ENCODE peak calls at places on chromosomes 1 and 21, in nine cellular contexts. R is ovary; N is lung; V is stomach; B is CD8-positive, alpha-beta T cell; S is cardiac muscle cell; W is psoas muscle; J is MM.1S; C is A673. Y is an unnamed sample. For H3K27me3, the result is how much of the 10 kb centered on the place peaks cover.

GRCh38 chr1:41355356-41355755 is 5.9 kb upstream of the FOXO6 start:
- DNase-seq in W (no peak), N (no peak), C (no peak), V (no peak), R (no peak), S (no peak), J (no peak), B (no peak), Y (no peak)

GRCh38 chr1:201085902-201086735 is 26.1 kb downstream of the CACNA1S start:
- DNase-seq in S (peak), N (peak), R (peak), B (peak), J (peak), V (peak), C (peak), W (peak), Y (peak)

GRCh38 chr1:181918893-181919728 is 142.4 kb downstream of the ZNF648 start:
- DNase-seq in B (no peak), J (no peak), S (no peak), R (no peak), C (peak), N (no peak), W (no peak), V (no peak), Y (no peak)

GRCh38 chr1:23664837-23665795 is 26.5 kb upstream of the RPL11 start:
- DNase-seq in C (peak), S (peak), J (peak), R (no peak), W (no peak), B (no peak), V (no peak), N (no peak), Y (no peak)

GRCh38 chr21:15742694-15743093 is 12.9 kb downstream of the USP25 start:
- DNase-seq in B (no peak), W (no peak), V (no peak), R (no peak), C (no peak), J (no peak), N (no peak), S (no peak), Y (no peak)

GRCh38 chr1:155471026-155471425 is 91.6 kb downstream of the ASH1L start:
- DNase-seq in B (no peak), J (no peak), V (no peak), R (no peak), C (no peak), N (no peak), W (no peak), S (no peak), Y (no peak)

GRCh38 chr1:67662884-67663283 is 22.1 kb upstream of the GADD45A start:
- DNase-seq in C (no peak), N (no peak), R (no peak), V (no peak), B (no peak), J (no peak), S (no peak), W (no peak), Y (no peak)

GRCh38 chr1:21847223-21848205 is 35.4 kb downstream of the LDLRAD2 start:
- DNase-seq in N (no peak), S (no peak), J (no peak), B (no peak), C (no peak), R (no peak), W (no peak), V (no peak), Y (no peak)

GRCh38 chr1:23343246-23344110 is 606 bp downstream of the HNRNPR start:
- DNase-seq in R (no peak), W (no peak), J (peak), V (peak), B (peak), S (peak), C (peak), N (no peak), Y (no peak)

GRCh38 chr1:220219865-220220698 is 52.2 kb downstream of the RAB3GAP2 start:
- DNase-seq in B (no peak), N (no peak), R (no peak), S (no peak), J (no peak), V (no peak), W (no peak), C (no peak), Y (no peak)

GRCh38 chr1:100785399-100786082 is 66.0 kb downstream of the VCAM1 start:
- DNase-seq in W (no peak), R (no peak), V (no peak), N (no peak), S (peak), B (no peak), C (peak), J (no peak), Y (no peak)

GRCh38 chr1:219724440-219724839 is 111.5 kb upstream of the ZC3H11B start:
- DNase-seq in V (no peak), C (no peak), R (no peak), W (no peak), J (no peak), N (no peak), S (no peak), B (no peak), Y (no peak)

GRCh38 chr1:60345621-60346020 is 272.1 kb upstream of the C1orf87 start:
- DNase-seq in S (peak), B (no peak), N (no peak), J (no peak), R (no peak), C (no peak), W (no peak), V (no peak), Y (no peak)

GRCh38 chr1:167043752-167044488 is 46.3 kb downstream of the GPA33 start:
- DNase-seq in N (peak), J (peak), V (peak), S (peak), B (peak), W (peak), C (peak), R (peak), Y (peak)

GRCh38 chr21:42652527-42653491 is 612 bp upstream of the PDE9A start:
- DNase-seq in B (no peak), S (peak), C (peak), J (no peak), W (peak), N (peak), V (peak), R (peak), Y (peak)

GRCh38 chr1:52056937-52057231 is 789 bp downstream of the BTF3L4 start:
- DNase-seq in C (no peak), R (no peak), W (no peak), N (no peak), S (peak), V (no peak), B (no peak), J (no peak), Y (no peak)

GRCh38 chr1:88530246-88530645 is 153.8 kb upstream of the PKN2 start:
- DNase-seq in C (no peak), N (no peak), S (no peak), B (no peak), J (no peak), W (no peak), R (no peak), V (no peak), Y (no peak)

GRCh38 chr1:20355101-20355827 is 64.6 kb downstream of the VWA5B1 start:
- DNase-seq in V (no peak), R (no peak), N (no peak), C (no peak), J (no peak), S (no peak), B (no peak), W (no peak), Y (no peak)

GRCh38 chr1:219771039-219771438 is 157.3 kb downstream of the SLC30A10 start:
- DNase-seq in C (peak), R (no peak), S (peak), V (no peak), B (no peak), N (no peak), W (peak), J (no peak), Y (no peak)

GRCh38 chr1:102655034-102655433 is 453.3 kb downstream of the COL11A1 start:
- DNase-seq in B (no peak), C (no peak), V (no peak), W (no peak), R (no peak), N (no peak), J (no peak), S (no peak), Y (no peak)

GRCh38 chr1:19222979-19223824 is 13.1 kb upstream of the UBR4 start:
- DNase-seq in V (no peak), C (no peak), W (no peak), B (no peak), J (no peak), R (no peak), N (no peak), S (no peak), Y (no peak)

GRCh38 chr1:117633936-117634335 is 28.1 kb downstream of the TENT5C start:
- DNase-seq in R (no peak), B (no peak), W (no peak), V (no peak), N (no peak), J (peak), C (no peak), S (no peak), Y (no peak)

GRCh38 chr1:221776495-221777413 is 34.9 kb upstream of the DUSP10 start:
- DNase-seq in C (no peak), V (no peak), J (peak), W (no peak), S (no peak), B (no peak), R (no peak), N (no peak), Y (no peak)

GRCh38 chr1:159913451-159914192 is 11.7 kb downstream of the TAGLN2 start:
- DNase-seq in R (no peak), S (peak), N (peak), C (peak), J (no peak), V (peak), W (no peak), B (no peak), Y (no peak)

GRCh38 chr1:155961937-155962336 is 16.4 kb downstream of the ARHGEF2 start:
- DNase-seq in V (peak), J (no peak), W (peak), S (peak), B (no peak), N (peak), R (peak), C (peak), Y (peak)

GRCh38 chr1:16617101-16617727 is 3.9 kb upstream of the NBPF1 start:
- DNase-seq in C (no peak), J (no peak), V (peak), B (no peak), R (no peak), W (no peak), S (no peak), N (peak), Y (peak)

GRCh38 chr1:232352956-232353355 is 277.0 kb downstream of the SIPA1L2 start:
- DNase-seq in S (no peak), J (no peak), N (no peak), R (no peak), C (no peak), B (no peak), V (no peak), W (no peak), Y (no peak)

GRCh38 chr1:99465176-99465900 is 180.6 kb upstream of the PALMD start:
- DNase-seq in V (no peak), S (peak), W (no peak), B (no peak), N (no peak), J (no peak), C (no peak), R (no peak), Y (no peak)

GRCh38 chr1:112927462-112927971 is 28.5 kb downstream of the SLC16A1 start:
- DNase-seq in S (no peak), C (peak), R (no peak), N (no peak), W (no peak), J (no peak), B (no peak), V (no peak), Y (no peak)

GRCh38 chr21:27534211-27534610 is 567.3 kb upstream of the ADAMTS5 start:
- DNase-seq in S (no peak), N (no peak), V (no peak), B (no peak), R (no peak), W (no peak), C (no peak), J (no peak), Y (no peak)

GRCh38 chr1:70874826-70875225 is 172.8 kb downstream of the PTGER3 start:
- DNase-seq in R (no peak), V (no peak), S (no peak), W (no peak), N (no peak), C (no peak), J (no peak), B (no peak), Y (no peak)

GRCh38 chr1:189775343-189775742 is 702.3 kb downstream of the BRINP3 start:
- DNase-seq in R (no peak), N (no peak), C (peak), W (no peak), V (no peak), B (no peak), S (peak), J (no peak), Y (no peak)

GRCh38 chr1:18007391-18008106 is 100.0 kb upstream of the IGSF21 start:
- DNase-seq in N (no peak), S (no peak), V (no peak), J (no peak), W (no peak), B (no peak), C (no peak), R (no peak), Y (no peak)
- H3K27me3 ChIP-seq in N (under half), S (under half), V (under half), J (half or more), W (under half), B (under half), C (under half), R (under half), Y (under half)

GRCh38 chr1:26278303-26278702 is 1.6 kb upstream of the SH3BGRL3 start:
- DNase-seq in B (no peak), R (peak), S (peak), N (peak), C (no peak), V (peak), J (no peak), W (peak), Y (peak)
- H3K27ac ChIP-seq in B (peak), R (no peak), S (no peak), N (peak), C (peak), V (peak), J (no peak), W (peak), Y (peak)

GRCh38 chr1:31437433-31438037 is 24.5 kb downstream of the SERINC2 start:
- DNase-seq in N (no peak), B (no peak), V (no peak), R (no peak), W (no peak), J (no peak), S (no peak), C (no peak), Y (no peak)
- H3K27me3 ChIP-seq in N (under half), B (under half), V (under half), R (under half), W (under half), J (under half), S (under half), C (under half), Y (under half)

DNA sequence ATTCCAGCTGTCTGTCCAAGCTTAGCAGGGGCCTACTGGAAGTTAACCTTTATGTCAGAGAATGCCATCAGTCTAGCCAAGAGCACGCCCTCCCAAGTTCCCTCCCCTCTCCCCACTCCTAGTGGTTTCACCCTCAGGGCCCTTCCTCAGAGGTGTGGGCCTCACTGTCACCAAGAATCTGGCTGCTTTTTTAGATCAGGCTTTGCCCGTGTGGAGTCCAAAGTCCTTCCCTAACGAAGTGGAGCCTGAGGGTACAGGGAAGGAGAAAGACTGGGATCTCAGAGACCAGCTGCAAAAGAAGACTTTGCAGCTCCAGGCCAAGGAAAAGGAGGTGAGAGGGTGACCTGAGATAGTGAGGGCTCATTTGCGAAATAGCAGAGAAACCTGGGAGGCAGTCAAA is 4.1 kb downstream of the C1orf74 start:
- DNase-seq in S (no peak), W (no peak), B (no peak), R (no peak), N (no peak), C (no peak), V (no peak), J (no peak), Y (no peak)
- H3K27ac ChIP-seq in S (no peak), W (no peak), B (no peak), R (no peak), N (no peak), C (no peak), V (no peak), J (no peak), Y (no peak)

DNA sequence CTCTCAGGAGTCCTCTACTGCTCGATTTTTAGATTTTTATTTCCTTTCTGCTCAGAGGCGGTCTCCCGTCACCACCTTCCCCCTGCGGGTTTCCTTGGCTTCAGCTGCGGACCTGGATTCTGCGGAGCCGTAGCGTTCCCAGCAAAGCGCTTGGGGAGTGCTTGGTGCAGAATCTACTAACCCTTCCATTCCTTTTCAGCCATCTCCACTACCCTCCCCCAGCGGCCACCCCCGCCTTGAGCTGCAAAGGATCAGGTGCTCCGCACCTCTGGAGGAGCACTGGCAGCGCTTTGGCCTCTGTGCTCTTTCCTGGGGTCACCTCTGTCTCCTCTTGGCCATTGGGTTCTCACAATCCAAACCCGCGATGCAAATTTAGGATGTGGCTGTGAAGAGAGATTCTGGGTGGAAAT is 3.8 kb downstream of the OLIG2 start:
- DNase-seq in V (no peak), C (no peak), J (no peak), S (no peak), W (no peak), N (no peak), B (no peak), R (no peak), Y (no peak)
- H3K27me3 ChIP-seq in V (under half), C (half or more), J (under half), S (half or more), W (half or more), N (under half), B (under half), R (under half), Y (under half)

GRCh38 chr1:203009185-203009584 is 2.0 kb downstream of the TMEM183A start:
- DNase-seq in W (no peak), R (no peak), C (no peak), B (no peak), S (no peak), J (no peak), V (no peak), N (no peak), Y (no peak)
- H3K27ac ChIP-seq in W (no peak), R (no peak), C (no peak), B (no peak), S (no peak), J (no peak), V (no peak), N (no peak), Y (no peak)

DNA sequence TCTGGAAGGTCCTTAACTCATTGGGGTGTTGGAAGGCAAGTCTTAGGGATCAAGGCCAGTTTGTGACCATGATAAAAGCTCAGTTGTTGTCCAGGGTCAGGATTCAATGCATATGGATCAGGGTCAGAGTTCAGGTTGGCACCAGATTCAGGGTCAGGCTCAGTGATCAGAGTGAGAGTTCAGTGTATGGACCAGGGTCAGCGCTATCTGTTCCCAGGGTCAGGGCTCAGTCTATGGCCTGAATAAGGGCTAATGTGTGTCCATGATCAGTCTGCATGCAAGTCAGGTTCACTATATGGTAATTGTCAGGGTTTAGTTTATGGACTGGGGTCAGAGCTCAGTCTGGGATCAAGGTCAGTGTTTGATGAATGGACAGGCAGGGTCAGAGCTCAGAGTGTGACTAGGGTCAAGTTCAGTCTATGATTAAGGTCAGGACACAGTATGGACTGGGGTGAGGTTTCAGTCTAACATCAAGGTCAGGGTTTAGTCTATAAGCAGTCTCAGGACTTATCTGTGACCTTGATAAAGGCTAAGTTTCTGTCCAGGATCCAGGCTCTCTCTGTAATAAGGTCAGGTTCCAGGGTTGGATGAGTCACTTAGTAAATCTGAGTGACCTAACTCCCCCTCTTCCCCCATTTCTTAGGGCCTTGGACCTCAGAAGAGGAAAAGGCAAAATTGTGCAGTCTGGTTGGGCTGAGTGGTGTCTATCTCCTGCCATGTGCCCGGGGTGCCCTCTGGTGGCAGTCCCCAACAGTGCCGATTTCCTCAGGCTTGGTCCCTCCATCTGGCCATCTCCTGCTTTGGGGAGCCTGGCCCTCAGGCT is 23.8 kb downstream of the KNCN start:
- DNase-seq in V (peak), C (peak), R (peak), S (peak), W (peak), B (peak), J (peak), N (peak), Y (peak)
- H3K27me3 ChIP-seq in V (under half), C (under half), R (under half), S (half or more), W (under half), B (under half), J (under half), N (under half), Y (under half)

DNA sequence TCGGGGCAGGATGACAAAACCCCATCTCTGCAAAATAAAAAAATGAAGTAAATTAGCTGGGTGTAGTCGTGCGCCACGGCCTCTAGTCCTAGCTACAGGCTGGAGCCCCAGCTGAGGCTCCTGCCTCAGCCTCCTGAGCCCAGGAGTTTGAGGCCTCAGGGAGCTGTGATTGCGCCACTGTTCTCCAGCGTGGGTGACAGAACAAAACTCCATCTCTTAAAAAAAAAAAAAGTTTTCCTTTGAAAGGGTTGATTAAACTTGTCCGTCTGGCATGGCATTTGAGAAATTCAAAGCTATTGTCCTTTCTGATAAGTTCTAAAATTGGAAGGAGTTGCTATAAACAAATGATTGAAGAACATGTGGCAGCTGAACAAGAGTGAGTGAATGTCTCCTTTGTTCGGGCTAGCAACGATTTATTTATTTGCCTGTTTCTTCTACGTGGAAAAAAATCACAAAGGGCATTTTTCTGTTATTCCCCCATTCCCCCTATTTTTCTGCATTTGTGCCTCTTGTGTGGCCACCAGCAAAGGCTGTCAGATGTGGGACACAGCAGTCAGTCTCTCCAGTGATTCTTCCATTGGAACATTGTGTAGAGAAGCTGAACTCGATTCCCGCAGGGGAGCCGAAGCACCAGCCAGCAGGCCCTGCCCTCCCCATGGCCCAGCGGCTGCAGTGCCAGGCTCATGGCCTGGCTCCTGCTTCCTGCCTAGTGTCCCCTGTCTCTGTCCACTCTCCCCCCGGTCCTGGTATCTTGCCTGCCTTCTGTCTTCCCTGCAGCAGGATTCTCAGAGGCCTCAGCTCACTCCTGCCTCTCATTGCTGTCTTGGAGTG is 21.5 kb upstream of the PWP2 start:
- DNase-seq in J (no peak), S (peak), V (peak), B (no peak), W (no peak), R (no peak), C (no peak), N (no peak), Y (no peak)
- H3K27ac ChIP-seq in J (no peak), S (no peak), V (peak), B (peak), W (no peak), R (no peak), C (peak), N (peak), Y (peak)